ENCODE peak calls at places on chromosomes 6 and 20, in five cellular contexts. O is HepG2, V is K562, S is H1, C is GM12878. X is an unnamed sample.
A peak's percentile ranks its signal among the peaks of the same experiment; 100 is the strongest.

GRCh38 chr20:588932-589672 is 21.0 kb downstream of the TCF15 start:
- DNase-seq in O (no peak), V (no peak), S (peak; percentile 54), C (peak; percentile 66), X (peak; percentile 22)

GRCh38 chr20:31568041-31568731 is 36.9 kb upstream of the ID1 start:
- DNase-seq in O (no peak), V (no peak), S (no peak), C (no peak), X (no peak)

GRCh38 chr20:1185781-1186334 is 1.1 kb upstream of the TMEM74B start:
- DNase-seq in O (peak; percentile 63), V (peak; percentile 71), S (peak; percentile 84), C (no peak), X (peak; percentile 34)

GRCh38 chr6:14804444-14805210 is 441.2 kb upstream of the JARID2 start:
- DNase-seq in O (peak; percentile 54), V (no peak), S (no peak), C (no peak), X (no peak)

GRCh38 chr6:144265390-144265789 is 19.7 kb upstream of the UTRN start:
- DNase-seq in O (peak; percentile 67), V (no peak), S (no peak), C (peak; percentile 28), X (no peak)

GRCh38 chr6:32825966-32826365 is 9.2 kb upstream of the HLA-DOB start:
- DNase-seq in O (peak; percentile 55), V (no peak), S (no peak), C (no peak), X (no peak)

GRCh38 chr20:43721097-43721428 is 5.7 kb downstream of the GTSF1L start:
- DNase-seq in O (no peak), V (no peak), S (no peak), C (no peak), X (no peak)

GRCh38 chr6:27178860-27179259 is 68.6 kb upstream of the PRSS16 start:
- DNase-seq in O (no peak), V (no peak), S (no peak), C (no peak), X (no peak)

GRCh38 chr6:109455161-109455501 is 441 bp downstream of the MICAL1 start:
- DNase-seq in O (no peak), V (no peak), S (no peak), C (no peak), X (no peak)

GRCh38 chr20:51009303-51010042 is 13.4 kb downstream of the KCNG1 start:
- DNase-seq in O (no peak), V (no peak), S (no peak), C (no peak), X (no peak)

GRCh38 chr6:90238663-90239542 is 57.7 kb downstream of the BACH2 start:
- DNase-seq in O (no peak), V (no peak), S (no peak), C (no peak), X (no peak)

GRCh38 chr6:18264338-18265098 is at the start of gene DEK:
- DNase-seq in O (peak; percentile 84), V (peak; percentile 96), S (peak; percentile 82), C (no peak), X (peak; percentile 58)

GRCh38 chr6:1931817-1932216 is 313.6 kb downstream of the GMDS start:
- DNase-seq in O (no peak), V (no peak), S (no peak), C (no peak), X (no peak)

GRCh38 chr6:101120747-101121146 is 239.6 kb upstream of the ASCC3 start:
- DNase-seq in O (no peak), V (no peak), S (no peak), C (no peak), X (no peak)

GRCh38 chr6:156776841-156777576 is at the start of gene ARID1B:
- DNase-seq in O (peak; percentile 70), V (peak; percentile 78), S (peak; percentile 72), C (no peak), X (no peak)

GRCh38 chr20:32858189-32858588 is 534 bp upstream of the EFCAB8 start:
- DNase-seq in O (no peak), V (no peak), S (no peak), C (no peak), X (no peak)
- H3K4me2 ChIP-seq in O (no peak overlapping the region), V (no peak overlapping the region), S (peak overlapping the region; percentile 46), C (no peak overlapping the region), X (no peak overlapping the region)

GRCh38 chr6:166779381-166779780 is 152.3 kb upstream of the RPS6KA2 start:
- DNase-seq in O (no peak), V (no peak), S (no peak), C (no peak), X (no peak)

GRCh38 chr6:166781331-166781730 is 154.3 kb upstream of the RPS6KA2 start:
- DNase-seq in O (no peak), V (no peak), S (no peak), C (no peak), X (no peak)

GRCh38 chr6:166778046-166778445 is 151.0 kb upstream of the RPS6KA2 start:
- DNase-seq in O (no peak), V (no peak), S (no peak), C (no peak), X (no peak)

GRCh38 chr6:166778776-166779175 is 151.7 kb upstream of the RPS6KA2 start:
- DNase-seq in O (no peak), V (no peak), S (no peak), C (no peak), X (no peak)

GRCh38 chr6:166780284-166780683 is 153.2 kb upstream of the RPS6KA2 start:
- DNase-seq in O (no peak), V (no peak), S (peak; percentile 35), C (no peak), X (no peak)
- TF ChIP-seq CEBPB in O (no peak), V (no peak), S (no peak), C (no peak), X (no peak)

GRCh38 chr6:97440590-97441176 is 157.7 kb upstream of the MMS22L start:
- DNase-seq in O (peak; percentile 54), V (no peak), S (no peak), C (no peak), X (peak; percentile 46)
- TF ChIP-seq SIN3A in O (no peak), V (no peak), S (no peak), C (no peak), X (no peak)

GRCh38 chr6:148547110-148547509 is 199.7 kb upstream of the UST start:
- DNase-seq in O (no peak), V (no peak), S (no peak), C (no peak), X (no peak)

GRCh38 chr6:148550569-148550968 is 196.3 kb upstream of the UST start:
- DNase-seq in O (peak; percentile 32), V (no peak), S (no peak), C (no peak), X (no peak)

GRCh38 chr6:148545901-148546300 is 200.9 kb upstream of the UST start:
- DNase-seq in O (no peak), V (no peak), S (no peak), C (no peak), X (no peak)

GRCh38 chr6:148548749-148549140 is 198.1 kb upstream of the UST start:
- DNase-seq in O (no peak), V (no peak), S (no peak), C (no peak), X (no peak)

GRCh38 chr6:148548065-148548748 is 198.6 kb upstream of the UST start:
- DNase-seq in O (no peak), V (no peak), S (no peak), C (no peak), X (no peak)
- H3K4me2 ChIP-seq in O (no peak overlapping the region), V (no peak overlapping the region), S (no peak overlapping the region), C (no peak overlapping the region), X (no peak overlapping the region)

GRCh38 chr6:41736207-41736710 is 851 bp upstream of the TFEB start:
- DNase-seq in O (no peak), V (peak; percentile 52), S (no peak), C (no peak), X (no peak)
- TF ChIP-seq CEBPB in O (no peak), V (no peak), S (no peak), C (no peak), X (no peak)